ENCODE peak calls at places on chromosome 3, in five cellular contexts. F is B cell; P is WTC11; A is AG09319; Y is activated CD4-positive, alpha-beta T cell treated with anti-CD3 and anti-CD28 coated beads, Interleukin-2, amount 50 U/mL, for 4 hours. V is an unnamed sample.

GRCh38 chr3:127796751-127797150 is 25.6 kb downstream of the MGLL start:
- DNase-seq in F (no peak), P (no peak), A (no peak), Y (no peak), V (peak; percentile 71)

GRCh38 chr3:113222412-113223086 is 11.2 kb downstream of the BOC start:
- DNase-seq in F (no peak), P (no peak), A (no peak), Y (no peak), V (peak; percentile 46)

GRCh38 chr3:179189764-179190163 is 41.6 kb downstream of the PIK3CA start:
- DNase-seq in F (no peak), P (no peak), A (no peak), Y (no peak), V (no peak)

GRCh38 chr3:71010731-71011455 is 572.6 kb downstream of the FOXP1 start:
- DNase-seq in F (peak; percentile 49), P (no peak), A (no peak), Y (peak; percentile 56), V (no peak)

GRCh38 chr3:39990532-39990931 is 181.1 kb downstream of the MYRIP start:
- DNase-seq in F (no peak), P (peak; percentile 50), A (no peak), Y (no peak), V (peak; percentile 47)

GRCh38 chr3:98817546-98817945 is 54.4 kb downstream of the ST3GAL6 start:
- DNase-seq in F (no peak), P (no peak), A (peak; percentile 24), Y (no peak), V (no peak)

GRCh38 chr3:14566812-14567211 is 26.7 kb upstream of the GRIP2 start:
- DNase-seq in F (no peak), P (no peak), A (no peak), Y (no peak), V (no peak)

GRCh38 chr3:79937567-79937966 is 169.8 kb upstream of the ROBO1 start:
- DNase-seq in F (no peak), P (no peak), A (no peak), Y (no peak), V (no peak)

GRCh38 chr3:51717446-51717845 is 10.6 kb downstream of the GRM2 start:
- DNase-seq in F (no peak), P (peak; percentile 5), A (no peak), Y (no peak), V (no peak)

GRCh38 chr3:52939600-52939999 is 42.3 kb upstream of the STIMATE start:
- DNase-seq in F (no peak), P (no peak), A (no peak), Y (no peak), V (no peak)

GRCh38 chr3:51668756-51669155 is 2.3 kb upstream of the TEX264 start:
- DNase-seq in F (no peak), P (no peak), A (no peak), Y (no peak), V (no peak)

GRCh38 chr3:144384241-144384979 is 412.8 kb downstream of the DIPK2A start:
- DNase-seq in F (no peak), P (no peak), A (no peak), Y (no peak), V (no peak)

GRCh38 chr3:49903451-49904424 is at the start of gene MST1R:
- DNase-seq in F (peak; percentile 77), P (peak; percentile 94), A (no peak), Y (peak; percentile 70), V (no peak)

GRCh38 chr3:156554515-156554841 is 439 bp downstream of the SSR3 start:
- DNase-seq in F (no peak), P (no peak), A (no peak), Y (no peak), V (no peak)

GRCh38 chr3:106945435-106945834 is 431.8 kb upstream of the CCDC54 start:
- DNase-seq in F (no peak), P (no peak), A (peak; percentile 66), Y (no peak), V (no peak)

GRCh38 chr3:188544012-188544411 is 390.1 kb downstream of the LPP start:
- DNase-seq in F (no peak), P (no peak), A (no peak), Y (no peak), V (no peak)

GRCh38 chr3:31442755-31443154 is 90.0 kb upstream of the STT3B start:
- DNase-seq in F (no peak), P (no peak), A (no peak), Y (no peak), V (no peak)

GRCh38 chr3:70963412-70963811 is 620.1 kb downstream of the FOXP1 start:
- DNase-seq in F (no peak), P (no peak), A (no peak), Y (no peak), V (no peak)

GRCh38 chr3:73868688-73869315 is 244.1 kb upstream of the PDZRN3 start:
- DNase-seq in F (no peak), P (peak; percentile 35), A (peak; percentile 7), Y (no peak), V (peak; percentile 33)

GRCh38 chr3:105867690-105868449 is 942 bp downstream of the CBLB start:
- DNase-seq in F (peak; percentile 39), P (no peak), A (no peak), Y (no peak), V (no peak)

GRCh38 chr3:101036213-101036618 is 43.0 kb upstream of the ABI3BP start:
- DNase-seq in F (no peak), P (no peak), A (peak; percentile 75), Y (no peak), V (no peak)

GRCh38 chr3:126100688-126101301 is 16.9 kb upstream of the SLC41A3 start:
- DNase-seq in F (no peak), P (no peak), A (no peak), Y (no peak), V (peak; percentile 21)

GRCh38 chr3:37766220-37766605 is 95.5 kb upstream of the CTDSPL start:
- DNase-seq in F (no peak), P (no peak), A (no peak), Y (no peak), V (no peak)

GRCh38 chr3:42547401-42547945 is 34.3 kb downstream of the SEC22C start:
- DNase-seq in F (peak; percentile 64), P (peak; percentile 83), A (no peak), Y (peak; percentile 58), V (peak; percentile 54)

GRCh38 chr3:61666615-61667320 is 105.4 kb downstream of the PTPRG start:
- DNase-seq in F (no peak), P (no peak), A (no peak), Y (no peak), V (no peak)